ENCODE peak calls at places on chromosome 20, in seven cellular contexts. S is neuronal stem cell, C is IMR-90, J is mesendoderm, G is H9, A is H1, R is trophoblast cell. O is an unnamed sample.

GRCh38 chr20:34538671-34539123 is 19.8 kb upstream of the MAP1LC3A start:
- DNase-seq in R (peak; percentile 72), J (peak; percentile 60), G (peak; percentile 64), C (peak; percentile 57), S (no peak), A (peak; percentile 82), O (peak; percentile 67)

GRCh38 chr20:4472906-4473305 is 248.8 kb upstream of the PRND start:
- DNase-seq in S (no peak), G (no peak), R (no peak), J (no peak), C (no peak), A (no peak), O (no peak)

GRCh38 chr20:47544852-47545251 is 43.2 kb downstream of the NCOA3 start:
- DNase-seq in S (no peak), R (peak; percentile 51), C (peak; percentile 35), J (no peak), G (no peak), A (no peak), O (peak; percentile 33)

GRCh38 chr20:45969712-45970634 is 2.0 kb downstream of the ZNF335 start:
- DNase-seq in A (no peak), C (peak; percentile 64), R (peak; percentile 69), J (peak; percentile 87), S (peak; percentile 45), G (peak; percentile 53), O (peak; percentile 74)

GRCh38 chr20:53611449-53611894 is 17.8 kb upstream of the ZNF217 start:
- DNase-seq in G (no peak), J (peak; percentile 91), R (peak; percentile 73), A (peak; percentile 37), C (peak; percentile 99), S (no peak), O (peak; percentile 98)

GRCh38 chr20:63103402-63104311 is 96.9 kb upstream of the BHLHE23 start:
- DNase-seq in C (peak; percentile 3), A (no peak), J (peak; percentile 37), G (no peak), R (no peak), S (no peak), O (peak; percentile 27)

GRCh38 chr20:50110141-50111047 is 2.6 kb downstream of the UBE2V1 start:
- DNase-seq in G (no peak), R (peak; percentile 87), J (peak; percentile 65), S (no peak), A (no peak), C (no peak), O (peak; percentile 50)

GRCh38 chr20:53216856-53217576 is 244.9 kb downstream of the TSHZ2 start:
- DNase-seq in S (peak; percentile 47), R (peak; percentile 78), G (peak; percentile 89), C (no peak), A (peak; percentile 97), J (peak; percentile 73), O (peak; percentile 28)

GRCh38 chr20:49747707-49748524 is 34.2 kb upstream of the B4GALT5 start:
- DNase-seq in G (no peak), R (peak; percentile 36), J (no peak), S (no peak), A (no peak), C (peak; percentile 50), O (peak; percentile 37)

GRCh38 chr20:48706116-48706656 is 121.6 kb downstream of the PREX1 start:
- DNase-seq in R (no peak), G (no peak), A (no peak), S (no peak), C (no peak), J (no peak), O (no peak)

GRCh38 chr20:58900292-58900931 is 47.9 kb downstream of the GNAS start:
- DNase-seq in G (no peak), C (no peak), S (no peak), J (peak; percentile 38), A (no peak), R (peak; percentile 26), O (no peak)

GRCh38 chr20:23120936-23121765 is 35.0 kb upstream of the CD93 start:
- DNase-seq in R (no peak), J (peak; percentile 81), A (no peak), G (no peak), C (no peak), S (no peak), O (no peak)

GRCh38 chr20:1185781-1186334 is 1.1 kb upstream of the TMEM74B start:
- DNase-seq in R (peak; percentile 80), J (peak; percentile 82), C (peak; percentile 26), S (peak; percentile 57), A (peak; percentile 84), G (peak; percentile 82), O (peak; percentile 71)

GRCh38 chr20:1183153-1183552 is 1.6 kb downstream of the TMEM74B start:
- DNase-seq in A (no peak), C (no peak), J (no peak), G (no peak), S (no peak), R (no peak), O (no peak)

GRCh38 chr20:1184260-1184637 is 532 bp downstream of the TMEM74B start:
- DNase-seq in J (no peak), S (no peak), C (no peak), A (no peak), G (no peak), R (no peak), O (no peak)

GRCh38 chr20:1185316-1185741 is 548 bp upstream of the TMEM74B start:
- DNase-seq in R (peak; percentile 14), C (no peak), J (peak; percentile 47), G (no peak), S (peak; percentile 26), A (no peak), O (peak; percentile 13)

DNA sequence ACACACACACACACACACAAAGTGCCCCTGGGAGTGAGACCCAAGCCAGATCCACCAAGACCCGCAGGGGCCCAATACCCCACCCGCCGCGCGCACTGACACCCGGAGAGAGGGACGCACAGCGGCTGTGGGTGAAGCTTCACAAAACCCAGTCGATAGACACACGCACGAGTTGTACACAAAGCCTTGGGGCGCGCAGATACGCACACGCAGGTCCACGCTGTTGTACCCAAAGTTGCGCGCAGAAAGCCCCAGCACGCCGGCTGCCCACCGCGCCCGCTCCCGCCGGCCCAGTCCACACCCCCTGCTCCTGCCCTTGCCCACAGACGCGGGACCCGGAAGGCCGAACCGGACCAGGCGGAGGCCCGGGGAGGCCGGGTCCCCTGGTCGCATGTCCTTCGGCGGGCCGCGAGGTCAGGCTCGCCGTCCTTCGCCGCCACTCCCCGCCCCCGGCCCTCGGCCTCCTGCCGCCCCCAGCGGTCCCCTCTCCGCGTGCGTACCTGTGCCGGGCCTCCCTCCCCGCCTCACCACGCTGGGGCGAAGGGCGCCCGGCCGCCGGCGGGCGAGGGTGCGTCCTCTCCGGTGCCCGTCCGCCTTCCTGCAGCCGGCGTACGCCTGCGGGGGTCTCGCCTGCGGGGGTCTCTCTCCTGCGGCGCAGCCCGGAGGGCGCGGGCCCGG is at the start of gene TMEM74B:
- DNase-seq in A (peak; percentile 71), C (no peak), G (no peak), S (no peak), R (peak; percentile 18), J (no peak), O (peak; percentile 18)
- H3K4me2 ChIP-seq in A (peak within 1 kb of the TSS; percentile 97), C (peak within 1 kb of the TSS; percentile 36), G (peak within 1 kb of the TSS; percentile 74), S (peak within 1 kb of the TSS; percentile 98), R (peak within 1 kb of the TSS; percentile 92), J (peak within 1 kb of the TSS; percentile 51), O (peak within 1 kb of the TSS; percentile 93)

DNA sequence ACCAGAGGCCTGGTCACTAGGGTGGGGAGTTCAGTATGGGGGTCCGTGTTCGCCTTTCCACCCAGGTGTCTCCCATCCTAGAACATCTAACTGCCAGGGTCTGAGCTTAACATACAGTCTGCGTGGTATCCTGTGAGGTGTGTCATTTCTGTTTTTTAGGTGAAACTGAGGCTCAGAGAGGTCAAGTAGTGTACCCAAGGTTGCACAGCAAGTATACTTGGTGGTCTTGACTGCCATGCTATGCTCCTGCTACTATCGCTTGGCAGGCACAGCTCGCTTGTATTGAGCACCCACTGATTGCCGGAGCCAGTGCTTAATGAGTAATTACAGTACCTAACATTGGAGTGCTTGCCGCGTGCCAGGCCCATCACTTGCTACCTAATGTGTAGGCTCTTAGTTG is 26.2 kb downstream of the GTSF1L start:
- DNase-seq in G (no peak), C (no peak), J (no peak), S (no peak), A (no peak), R (no peak), O (no peak)
- H2AK5ac ChIP-seq in G (no peak overlapping the region), C (no peak overlapping the region), J (no peak overlapping the region), S (no peak overlapping the region), A (no peak overlapping the region), R (no peak overlapping the region), O (no peak overlapping the region)

DNA sequence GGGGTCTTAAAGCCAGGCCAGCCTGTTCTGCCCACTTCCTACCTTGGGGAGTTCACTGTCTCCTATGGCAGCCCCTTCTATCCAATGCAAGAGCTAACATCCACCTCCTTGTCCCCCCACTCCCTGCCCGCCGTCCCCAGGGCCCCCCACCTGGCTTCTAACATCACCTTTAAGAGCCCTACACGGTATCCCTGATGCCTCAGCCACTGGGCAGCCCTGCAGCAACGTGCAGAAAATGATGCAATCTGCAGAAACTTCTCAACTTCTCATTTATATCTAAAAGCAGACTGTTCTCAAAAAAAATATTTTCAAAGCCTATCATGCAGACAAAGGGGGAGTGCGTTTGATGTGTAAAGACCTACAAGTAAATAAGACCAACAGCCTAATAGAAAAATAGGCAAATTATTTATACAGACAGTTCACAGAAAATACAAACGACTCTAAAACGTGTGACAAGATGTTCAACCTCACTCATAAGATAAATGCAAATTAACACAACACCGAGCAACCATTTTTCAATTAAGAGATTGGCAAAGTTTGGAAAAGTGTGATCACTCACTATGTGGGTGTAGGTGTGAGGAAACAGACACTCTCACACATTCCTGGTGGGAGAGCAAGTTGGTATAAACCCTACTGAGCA is 15.2 kb upstream of the HCK start:
- DNase-seq in J (no peak), G (no peak), C (peak; percentile 47), A (no peak), R (no peak), S (no peak), O (peak; percentile 16)
- H3K4me2 ChIP-seq in J (no peak overlapping the region), G (no peak overlapping the region), C (no peak overlapping the region), A (no peak overlapping the region), R (no peak overlapping the region), S (no peak overlapping the region), O (no peak overlapping the region)

GRCh38 chr20:56443654-56444540 is 24.5 kb upstream of the RTF2 start:
- DNase-seq in J (no peak), G (no peak), S (no peak), A (no peak), R (peak; percentile 53), C (peak; percentile 90), O (peak; percentile 82)

GRCh38 chr20:56447227-56447626 is 21.2 kb upstream of the RTF2 start:
- DNase-seq in R (no peak), A (no peak), J (peak; percentile 23), S (no peak), G (peak; percentile 45), C (no peak), O (no peak)

GRCh38 chr20:56442381-56443365 is 25.8 kb upstream of the RTF2 start:
- DNase-seq in J (no peak), G (no peak), S (no peak), C (peak; percentile 46), R (peak; percentile 52), A (no peak), O (peak; percentile 48)

GRCh38 chr20:56445540-56445939 is 22.9 kb upstream of the RTF2 start:
- DNase-seq in C (no peak), R (no peak), G (no peak), A (no peak), J (no peak), S (no peak), O (no peak)

DNA sequence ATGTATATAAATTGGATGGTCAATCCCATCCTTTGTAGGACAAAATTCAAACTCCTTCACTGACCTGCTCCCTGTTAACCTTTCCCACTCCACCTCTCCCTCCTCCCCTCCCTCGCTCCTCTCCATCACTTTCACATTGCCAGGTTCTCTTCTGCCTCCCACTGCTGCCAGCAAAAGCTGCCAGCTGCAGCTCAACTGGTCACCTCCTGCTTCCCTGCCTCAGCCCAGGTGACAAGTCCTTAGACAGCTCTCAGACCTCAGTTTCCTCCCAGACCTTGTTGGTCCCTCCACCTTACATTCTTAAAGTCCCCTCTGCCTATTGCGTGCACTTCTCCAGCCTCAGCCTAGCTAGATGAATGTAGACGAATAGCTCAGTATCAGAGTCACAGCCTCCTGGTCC is 23.3 kb upstream of the RTF2 start:
- DNase-seq in J (no peak), C (no peak), A (no peak), G (no peak), R (no peak), S (no peak), O (no peak)
- H2AK5ac ChIP-seq in J (no peak overlapping the region), C (peak overlapping the region; percentile 30), A (no peak overlapping the region), G (no peak overlapping the region), R (no peak overlapping the region), S (no peak overlapping the region), O (no peak overlapping the region)